ENCODE peak calls at places on chromosomes 4 and X, in nine cellular contexts. C is left ventricle myocardium inferior, T is PC-3, W is Panc1, B is fibroblast of lung, Y is sigmoid colon, V is tibial nerve, J is ovary, G is right lobe of liver. M is an unnamed sample.

GRCh38 chr4:38964942-38965775 is 67.0 kb downstream of the TMEM156 start:
- DNase-seq in C (no peak), T (no peak), W (no peak), B (no peak), Y (no peak), V (no peak), J (no peak), G (no peak), M (no peak)

GRCh38 chrX:110703641-110704040 is 92.0 kb downstream of the CHRDL1 start:
- DNase-seq in C (no peak), T (no peak), W (no peak), B (no peak), Y (no peak), V (no peak), J (no peak), G (no peak), M (no peak)

GRCh38 chr4:26141916-26142638 is 178.7 kb upstream of the RBPJ start:
- DNase-seq in C (peak; percentile 38), T (no peak), W (no peak), B (peak; percentile 98), Y (peak; percentile 90), V (peak; percentile 25), J (no peak), G (no peak), M (peak; percentile 56)

GRCh38 chr4:184310171-184310567 is 92.5 kb upstream of the ENPP6 start:
- DNase-seq in C (no peak), T (peak; percentile 8), W (no peak), B (no peak), Y (no peak), V (no peak), J (no peak), G (peak; percentile 55), M (peak; percentile 70)

GRCh38 chr4:113645771-113646455 is 115.6 kb downstream of the CAMK2D start:
- DNase-seq in C (no peak), T (peak; percentile 89), W (peak; percentile 35), B (peak; percentile 39), Y (no peak), V (no peak), J (no peak), G (no peak), M (peak; percentile 72)

GRCh38 chr4:2186133-2186864 is 55.6 kb downstream of the HAUS3 start:
- DNase-seq in C (no peak), T (peak; percentile 60), W (no peak), B (peak; percentile 41), Y (no peak), V (no peak), J (no peak), G (peak; percentile 52), M (no peak)

GRCh38 chr4:137909910-137910309 is 332.2 kb downstream of the SLC7A11 start:
- DNase-seq in C (no peak), T (no peak), W (no peak), B (no peak), Y (no peak), V (peak; percentile 24), J (no peak), G (no peak), M (no peak)

GRCh38 chrX:9911479-9911878 is 55.7 kb upstream of the CLDN34 start:
- DNase-seq in C (no peak), T (peak; percentile 80), W (no peak), B (peak; percentile 71), Y (no peak), V (no peak), J (no peak), G (no peak), M (no peak)

GRCh38 chr4:3373468-3373867 is 68.3 kb upstream of the HGFAC start:
- DNase-seq in C (no peak), T (no peak), W (no peak), B (no peak), Y (no peak), V (no peak), J (no peak), G (no peak), M (no peak)

GRCh38 chr4:38710053-38710452 is 46.1 kb downstream of the KLF3 start:
- DNase-seq in C (no peak), T (no peak), W (no peak), B (no peak), Y (no peak), V (no peak), J (no peak), G (no peak), M (no peak)

GRCh38 chr4:5710962-5711478 is at the start of gene EVC:
- DNase-seq in C (peak; percentile 88), T (peak; percentile 70), W (no peak), B (peak; percentile 81), Y (peak; percentile 94), V (peak; percentile 69), J (peak; percentile 88), G (peak; percentile 73), M (peak; percentile 72)

GRCh38 chr4:35725131-35725530 is 519.2 kb downstream of the ARAP2 start:
- DNase-seq in C (no peak), T (peak; percentile 5), W (no peak), B (no peak), Y (no peak), V (no peak), J (no peak), G (no peak), M (no peak)

GRCh38 chrX:33831211-33831610 is 300.9 kb downstream of the FAM47A start:
- DNase-seq in C (no peak), T (peak; percentile 19), W (no peak), B (no peak), Y (no peak), V (no peak), J (no peak), G (no peak), M (no peak)

GRCh38 chrX:154980330-154981115 is 42.0 kb downstream of the F8 start:
- DNase-seq in C (peak; percentile 59), T (peak; percentile 80), W (peak; percentile 58), B (peak; percentile 69), Y (peak; percentile 83), V (peak; percentile 55), J (peak; percentile 49), G (peak; percentile 73), M (peak; percentile 58)

GRCh38 chrX:109347618-109348017 is 134.3 kb downstream of the GUCY2F start:
- DNase-seq in C (no peak), T (no peak), W (no peak), B (peak; percentile 3), Y (no peak), V (no peak), J (no peak), G (no peak), M (no peak)

GRCh38 chrX:54799046-54799445 is 991 bp upstream of the ITIH6 start:
- DNase-seq in C (no peak), T (no peak), W (no peak), B (no peak), Y (no peak), V (no peak), J (no peak), G (no peak), M (no peak)

GRCh38 chrX:112784692-112785091 is 55.9 kb downstream of the AMOT start:
- DNase-seq in C (no peak), T (no peak), W (no peak), B (no peak), Y (no peak), V (no peak), J (no peak), G (no peak), M (no peak)

GRCh38 chr4:82217986-82218715 is 155.6 kb downstream of the HNRNPD start:
- DNase-seq in C (no peak), T (peak; percentile 21), W (no peak), B (no peak), Y (no peak), V (no peak), J (no peak), G (no peak), M (no peak)

GRCh38 chrX:1581132-1581531 is 10.3 kb upstream of the AKAP17A start:
- DNase-seq in C (no peak), T (peak; percentile 71), W (peak; percentile 35), B (no peak), Y (no peak), V (no peak), J (no peak), G (peak; percentile 60), M (no peak)

GRCh38 chr4:26746742-26747351 is 113.8 kb upstream of the STIM2 start:
- DNase-seq in C (no peak), T (peak; percentile 45), W (no peak), B (no peak), Y (no peak), V (no peak), J (no peak), G (no peak), M (no peak)

GRCh38 chr4:106080376-106080775 is 185.1 kb downstream of the NPNT start:
- DNase-seq in C (no peak), T (peak; percentile 12), W (no peak), B (peak; percentile 54), Y (no peak), V (no peak), J (no peak), G (no peak), M (no peak)
- H3K9me3 ChIP-seq in C (peaks cover 53% of the 10 kb centered on the region), T (no peaks in the 10 kb centered on the region), W (no peaks in the 10 kb centered on the region), B (no peaks in the 10 kb centered on the region), Y (peaks cover 6% of the 10 kb centered on the region), V (peaks cover 66% of the 10 kb centered on the region), J (no peaks in the 10 kb centered on the region), G (no peaks in the 10 kb centered on the region), M (peaks cover 19% of the 10 kb centered on the region)

GRCh38 chr4:46274717-46275116 is 115.2 kb downstream of the GABRA2 start:
- DNase-seq in C (no peak), T (peak; percentile 6), W (no peak), B (peak; percentile 1), Y (no peak), V (no peak), J (no peak), G (no peak), M (no peak)
- TF ChIP-seq CTCF in C (peak; percentile 35), T (peak; percentile 53), W (peak; percentile 27), B (peak; percentile 27), Y (no peak), V (peak; percentile 11), J (no peak), G (peak; percentile 23), M (no peak)

GRCh38 chr4:19879330-19879729 is 372.4 kb upstream of the SLIT2 start:
- DNase-seq in C (no peak), T (no peak), W (no peak), B (no peak), Y (no peak), V (no peak), J (no peak), G (no peak), M (no peak)
- H3K9me3 ChIP-seq in C (no peaks in the 10 kb centered on the region), T (no peaks in the 10 kb centered on the region), W (no peaks in the 10 kb centered on the region), B (no peaks in the 10 kb centered on the region), Y (no peaks in the 10 kb centered on the region), V (no peaks in the 10 kb centered on the region), J (no peaks in the 10 kb centered on the region), G (no peaks in the 10 kb centered on the region), M (no peaks in the 10 kb centered on the region)

DNA sequence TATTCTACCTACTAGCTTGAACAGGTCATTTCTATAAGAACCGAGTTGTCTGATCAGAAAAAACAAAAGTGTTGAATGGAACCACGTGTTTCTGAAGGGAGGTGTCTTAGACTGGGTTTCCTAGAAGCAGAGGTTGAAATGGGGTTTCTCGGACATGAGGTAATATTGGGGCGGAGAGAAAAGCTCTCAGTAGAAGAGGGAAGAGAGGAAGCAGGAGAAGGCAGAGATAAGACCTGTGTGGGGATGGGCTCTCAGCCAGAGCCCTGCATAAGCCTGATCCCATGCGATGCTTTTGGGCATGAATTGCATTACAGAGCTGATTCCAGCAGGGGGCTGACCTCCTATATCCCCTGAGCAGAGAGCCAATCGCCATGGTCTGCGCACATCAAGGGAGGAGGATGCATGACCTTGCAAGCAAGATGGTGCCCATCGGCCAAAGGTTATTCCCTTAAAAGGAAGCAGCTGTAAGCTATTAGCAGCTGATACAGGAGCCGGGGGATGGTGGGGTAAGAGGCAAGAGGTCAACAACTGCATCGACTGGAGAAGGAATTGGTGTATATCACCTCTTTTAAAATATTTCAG is 7.7 kb downstream of the ANOS1 start:
- DNase-seq in C (no peak), T (no peak), W (no peak), B (no peak), Y (no peak), V (no peak), J (no peak), G (no peak), M (no peak)
- TF ChIP-seq CTCF in C (no peak), T (peak; percentile 47), W (no peak), B (no peak), Y (no peak), V (no peak), J (no peak), G (no peak), M (no peak)

M was measured in mucosa of descending colon.